ENCODE peak calls at places on chromosome 3, in four cellular contexts. One of them, this sample, is unnamed.

GRCh38 chr3:48301814-48302194 is 31.7 kb downstream of the SPINK8 start:
- DNase-seq in mesenteric fat pad: no peak
- DNase-seq in GM10248: no peak
- DNase-seq in right cardiac atrium: no peak
- DNase-seq in this sample: peak

GRCh38 chr3:172601066-172601832 is 78.0 kb upstream of the TNFSF10 start:
- DNase-seq in mesenteric fat pad: no peak
- DNase-seq in GM10248: no peak
- DNase-seq in right cardiac atrium: no peak
- DNase-seq in this sample: no peak

GRCh38 chr3:50171540-50172301 is 16.6 kb downstream of the SEMA3F start:
- DNase-seq in mesenteric fat pad: no peak
- DNase-seq in GM10248: no peak
- DNase-seq in right cardiac atrium: peak
- DNase-seq in this sample: no peak

GRCh38 chr3:26437678-26438077 is 184.9 kb upstream of the LRRC3B start:
- DNase-seq in mesenteric fat pad: no peak
- DNase-seq in GM10248: no peak
- DNase-seq in right cardiac atrium: no peak
- DNase-seq in this sample: no peak

GRCh38 chr3:32454731-32455608 is 47.7 kb downstream of the CMTM6 start:
- DNase-seq in mesenteric fat pad: peak
- DNase-seq in GM10248: no peak
- DNase-seq in right cardiac atrium: no peak
- DNase-seq in this sample: no peak

GRCh38 chr3:177525987-177526712 is 328.9 kb upstream of the TBL1XR1 start:
- DNase-seq in mesenteric fat pad: no peak
- DNase-seq in GM10248: no peak
- DNase-seq in right cardiac atrium: no peak
- DNase-seq in this sample: no peak

GRCh38 chr3:7638103-7638502 is 777.2 kb downstream of the GRM7 start:
- DNase-seq in mesenteric fat pad: no peak
- DNase-seq in GM10248: no peak
- DNase-seq in right cardiac atrium: no peak
- DNase-seq in this sample: no peak

GRCh38 chr3:195705081-195705991 is 15.4 kb upstream of the MUC20 start:
- DNase-seq in mesenteric fat pad: peak
- DNase-seq in GM10248: no peak
- DNase-seq in right cardiac atrium: no peak
- DNase-seq in this sample: no peak

GRCh38 chr3:414063-414462 is 217.5 kb downstream of the CHL1 start:
- DNase-seq in mesenteric fat pad: no peak
- DNase-seq in GM10248: peak
- DNase-seq in right cardiac atrium: no peak
- DNase-seq in this sample: peak

GRCh38 chr3:71504250-71505036 is 79.1 kb downstream of the FOXP1 start:
- DNase-seq in mesenteric fat pad: no peak
- DNase-seq in GM10248: no peak
- DNase-seq in right cardiac atrium: no peak
- DNase-seq in this sample: no peak

GRCh38 chr3:118884748-118885206 is 149.9 kb downstream of the IGSF11 start:
- DNase-seq in mesenteric fat pad: no peak
- DNase-seq in GM10248: peak
- DNase-seq in right cardiac atrium: peak
- DNase-seq in this sample: peak

GRCh38 chr3:128471720-128472119 is 5.0 kb upstream of the DNAJB8 start:
- DNase-seq in mesenteric fat pad: no peak
- DNase-seq in GM10248: no peak
- DNase-seq in right cardiac atrium: no peak
- DNase-seq in this sample: no peak

GRCh38 chr3:71702131-71703024 is 22.8 kb downstream of the EIF4E3 start:
- DNase-seq in mesenteric fat pad: no peak
- DNase-seq in GM10248: no peak
- DNase-seq in right cardiac atrium: no peak
- DNase-seq in this sample: no peak

GRCh38 chr3:4741404-4742307 is 237.6 kb upstream of the BHLHE40 start:
- DNase-seq in mesenteric fat pad: no peak
- DNase-seq in GM10248: no peak
- DNase-seq in right cardiac atrium: peak
- DNase-seq in this sample: no peak

GRCh38 chr3:12966847-12967750 is 106.1 kb downstream of the IQSEC1 start:
- DNase-seq in mesenteric fat pad: no peak
- DNase-seq in GM10248: peak
- DNase-seq in right cardiac atrium: peak
- DNase-seq in this sample: peak

GRCh38 chr3:55441499-55441898 is 45.6 kb downstream of the WNT5A start:
- DNase-seq in mesenteric fat pad: no peak
- DNase-seq in GM10248: no peak
- DNase-seq in right cardiac atrium: no peak
- DNase-seq in this sample: no peak